ENCODE peak calls at places on chromosomes 1 and 21, in six cellular contexts. One of them, this sample, is unnamed.

GRCh38 chr1:169309178-169310166 is 58.1 kb downstream of the NME7 start:
- ATAC-seq in HepG2: no peak
- ATAC-seq in GM12878: peak; percentile 88
- ATAC-seq in HCT116: no peak
- ATAC-seq in upper lobe of left lung: peak; percentile 19
- ATAC-seq in K562: peak; percentile 95
- ATAC-seq in this sample: no peak

GRCh38 chr1:59271861-59272260 is 25.0 kb upstream of the FGGY start:
- ATAC-seq in upper lobe of left lung: no peak
- ATAC-seq in HCT116: no peak
- ATAC-seq in HepG2: no peak
- ATAC-seq in GM12878: peak; percentile 72
- ATAC-seq in K562: no peak
- ATAC-seq in this sample: no peak

GRCh38 chr21:30104246-30104645 is 62.4 kb downstream of the CLDN17 start:
- ATAC-seq in GM12878: no peak
- ATAC-seq in K562: no peak
- ATAC-seq in HepG2: no peak
- ATAC-seq in HCT116: no peak
- ATAC-seq in upper lobe of left lung: no peak
- ATAC-seq in this sample: no peak

GRCh38 chr1:50424045-50424939 is 1.0 kb upstream of the DMRTA2 start:
- ATAC-seq in HepG2: no peak
- ATAC-seq in upper lobe of left lung: no peak
- ATAC-seq in HCT116: no peak
- ATAC-seq in K562: no peak
- ATAC-seq in GM12878: peak; percentile 20
- ATAC-seq in this sample: no peak

GRCh38 chr1:213605732-213606131 is 382.0 kb upstream of the PROX1 start:
- ATAC-seq in upper lobe of left lung: no peak
- ATAC-seq in K562: peak; percentile 80
- ATAC-seq in HepG2: no peak
- ATAC-seq in HCT116: no peak
- ATAC-seq in GM12878: no peak
- ATAC-seq in this sample: no peak

GRCh38 chr1:31625561-31626272 is 8.2 kb downstream of the HCRTR1 start:
- ATAC-seq in upper lobe of left lung: no peak
- ATAC-seq in GM12878: no peak
- ATAC-seq in K562: no peak
- ATAC-seq in HepG2: no peak
- ATAC-seq in HCT116: peak; percentile 18
- ATAC-seq in this sample: no peak

GRCh38 chr1:34683616-34684015 is 71.2 kb upstream of the GJB5 start:
- ATAC-seq in upper lobe of left lung: no peak
- ATAC-seq in HepG2: no peak
- ATAC-seq in HCT116: no peak
- ATAC-seq in K562: no peak
- ATAC-seq in GM12878: no peak
- ATAC-seq in this sample: no peak

GRCh38 chr1:67382292-67382691 is 47.9 kb downstream of the SERBP1 start:
- ATAC-seq in HCT116: no peak
- ATAC-seq in upper lobe of left lung: no peak
- ATAC-seq in K562: no peak
- ATAC-seq in HepG2: no peak
- ATAC-seq in GM12878: no peak
- ATAC-seq in this sample: peak; percentile 78

GRCh38 chr1:185400057-185400456 is 83.0 kb upstream of the IVNS1ABP start:
- ATAC-seq in K562: peak; percentile 37
- ATAC-seq in HCT116: no peak
- ATAC-seq in GM12878: peak; percentile 40
- ATAC-seq in HepG2: peak; percentile 40
- ATAC-seq in upper lobe of left lung: peak; percentile 76
- ATAC-seq in this sample: no peak

GRCh38 chr1:88661188-88661587 is 22.9 kb upstream of the PKN2 start:
- ATAC-seq in HepG2: no peak
- ATAC-seq in HCT116: no peak
- ATAC-seq in upper lobe of left lung: no peak
- ATAC-seq in K562: peak; percentile 44
- ATAC-seq in GM12878: peak; percentile 12
- ATAC-seq in this sample: no peak

GRCh38 chr1:27152829-27153548 is 1.9 kb downstream of the SLC9A1 start:
- ATAC-seq in K562: no peak
- ATAC-seq in HepG2: no peak
- ATAC-seq in HCT116: no peak
- ATAC-seq in GM12878: peak; percentile 7
- ATAC-seq in upper lobe of left lung: no peak
- ATAC-seq in this sample: no peak

GRCh38 chr1:243525085-243525487 is 269.2 kb downstream of the SDCCAG8 start:
- ATAC-seq in GM12878: no peak
- ATAC-seq in K562: no peak
- ATAC-seq in HepG2: no peak
- ATAC-seq in HCT116: no peak
- ATAC-seq in upper lobe of left lung: no peak
- ATAC-seq in this sample: no peak

GRCh38 chr1:59214764-59215208 is 82.1 kb upstream of the FGGY start:
- ATAC-seq in K562: no peak
- ATAC-seq in GM12878: no peak
- ATAC-seq in HepG2: peak; percentile 90
- ATAC-seq in HCT116: no peak
- ATAC-seq in upper lobe of left lung: peak; percentile 38
- ATAC-seq in this sample: no peak

GRCh38 chr1:10429868-10430215 is 391 bp upstream of the CENPS start:
- ATAC-seq in upper lobe of left lung: no peak
- ATAC-seq in K562: no peak
- ATAC-seq in HepG2: no peak
- ATAC-seq in GM12878: no peak
- ATAC-seq in HCT116: no peak
- ATAC-seq in this sample: no peak

GRCh38 chr1:201555593-201555945 is 16.6 kb downstream of the NAV1 start:
- ATAC-seq in K562: no peak
- ATAC-seq in GM12878: no peak
- ATAC-seq in HCT116: no peak
- ATAC-seq in upper lobe of left lung: no peak
- ATAC-seq in HepG2: no peak
- ATAC-seq in this sample: no peak

GRCh38 chr1:16076003-16076870 is 2.8 kb upstream of the FAM131C start:
- ATAC-seq in GM12878: no peak
- ATAC-seq in upper lobe of left lung: peak; percentile 1
- ATAC-seq in HepG2: no peak
- ATAC-seq in K562: peak; percentile 45
- ATAC-seq in HCT116: peak; percentile 41
- ATAC-seq in this sample: no peak

GRCh38 chr1:17994046-17994445 is 113.6 kb upstream of the IGSF21 start:
- ATAC-seq in upper lobe of left lung: no peak
- ATAC-seq in GM12878: no peak
- ATAC-seq in HepG2: no peak
- ATAC-seq in K562: no peak
- ATAC-seq in HCT116: no peak
- ATAC-seq in this sample: no peak

DNA sequence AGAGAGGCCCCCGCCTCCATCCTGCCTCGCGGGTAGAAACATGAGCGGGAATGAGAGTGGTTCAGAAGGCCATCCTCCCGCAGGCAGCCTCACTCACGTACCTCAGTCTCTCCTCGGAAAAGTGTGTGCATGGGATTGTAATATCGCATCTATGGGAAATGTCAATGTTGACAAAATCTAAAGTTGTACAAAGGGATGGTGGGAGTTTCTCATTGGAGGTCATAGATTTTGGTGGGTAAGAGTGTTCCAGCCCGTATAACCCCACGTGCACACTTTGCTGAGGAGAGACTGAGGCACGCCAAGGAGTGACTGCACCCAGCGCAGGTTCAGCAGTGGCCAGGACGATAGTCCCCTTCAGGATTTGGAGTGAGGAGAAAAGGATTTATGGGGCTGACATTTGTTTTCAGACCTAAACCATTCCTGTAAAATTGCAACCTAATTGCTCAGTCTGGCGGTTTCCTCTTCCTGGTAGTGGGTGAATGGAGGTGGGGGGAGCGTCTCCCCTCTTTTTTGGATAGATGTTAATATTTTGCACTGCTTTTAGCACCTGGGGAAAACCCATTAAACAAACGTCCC is 59.6 kb downstream of the GALNT2 start:
- ATAC-seq in HepG2: no peak
- ATAC-seq in GM12878: no peak
- ATAC-seq in HCT116: no peak
- ATAC-seq in K562: peak; percentile 5
- ATAC-seq in upper lobe of left lung: no peak
- ATAC-seq in this sample: no peak
- TF ChIP-seq POLR2A in HepG2: no peak
- TF ChIP-seq POLR2A in GM12878: no peak
- TF ChIP-seq POLR2A in HCT116: no peak
- TF ChIP-seq POLR2A in K562: no peak
- TF ChIP-seq POLR2A in upper lobe of left lung: no peak
- TF ChIP-seq POLR2A in this sample: no peak

DNA sequence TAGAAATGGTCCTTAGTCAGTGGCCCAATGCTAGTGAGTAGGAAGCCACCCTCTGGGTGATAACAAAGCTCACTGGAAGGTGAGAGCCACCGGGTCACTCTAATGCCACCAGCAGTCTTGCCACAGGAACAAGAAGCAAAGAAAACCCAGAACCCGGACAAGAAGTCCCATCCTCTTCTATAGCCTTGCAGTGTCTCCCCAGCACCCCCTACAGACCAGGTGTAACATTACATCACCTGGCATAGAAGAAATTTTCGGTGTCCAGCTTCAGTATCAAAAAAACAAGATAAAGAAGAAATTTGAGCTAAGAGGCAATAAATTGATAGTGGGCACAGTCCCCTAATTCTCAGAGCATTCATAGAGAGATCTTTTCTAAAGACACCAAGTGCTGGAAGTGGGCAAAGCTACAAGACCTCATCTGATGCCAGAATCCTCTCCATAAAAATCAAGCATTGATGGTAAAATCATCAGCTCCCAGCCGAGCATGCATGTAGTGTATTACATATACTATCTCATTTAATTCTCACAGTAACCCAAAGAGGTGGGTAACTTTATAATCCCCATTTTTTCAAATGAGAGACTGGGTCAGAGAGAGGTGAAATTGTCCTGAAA is 491.0 kb downstream of the MATN1 start:
- ATAC-seq in K562: peak; percentile 80
- ATAC-seq in GM12878: no peak
- ATAC-seq in upper lobe of left lung: no peak
- ATAC-seq in HCT116: peak; percentile 89
- ATAC-seq in HepG2: no peak
- ATAC-seq in this sample: no peak
- TF ChIP-seq CTCF in K562: peak; percentile 79
- TF ChIP-seq CTCF in GM12878: peak; percentile 85
- TF ChIP-seq CTCF in upper lobe of left lung: peak; percentile 48
- TF ChIP-seq CTCF in HCT116: peak; percentile 93
- TF ChIP-seq CTCF in HepG2: peak; percentile 52
- TF ChIP-seq CTCF in this sample: no peak

DNA sequence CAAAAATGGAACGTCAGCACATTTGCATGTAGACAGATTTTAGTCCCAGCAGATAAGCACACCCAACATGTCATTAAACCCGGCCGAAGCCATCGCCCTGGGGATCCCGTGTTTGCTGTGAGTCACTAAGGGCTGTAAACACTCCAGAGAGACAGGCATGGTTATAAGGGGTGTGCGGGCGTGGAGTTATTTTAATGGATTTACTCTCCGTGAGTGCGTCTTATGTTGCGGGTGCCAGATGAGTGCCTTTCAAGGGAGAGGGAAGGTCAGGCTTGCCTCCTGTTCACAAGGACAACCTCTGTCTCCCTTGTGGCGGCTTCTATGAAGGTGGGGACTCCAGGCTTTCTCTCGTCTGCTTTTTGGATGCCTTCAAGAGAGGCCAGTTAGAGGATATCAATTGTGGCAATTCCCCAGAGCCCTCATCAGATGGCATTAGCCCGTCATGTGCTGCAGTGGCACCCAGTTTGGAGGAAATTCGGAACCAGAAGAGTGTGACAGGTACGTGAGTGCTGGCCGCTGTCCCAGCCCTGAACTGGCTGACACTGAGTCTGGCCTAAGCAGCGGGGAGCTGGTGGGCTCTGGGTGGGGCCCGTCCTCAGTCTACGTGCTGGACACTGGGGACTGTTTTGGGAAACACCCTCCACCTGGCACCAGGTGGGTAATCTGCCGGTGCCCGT is 223.9 kb upstream of the TMEM51 start:
- ATAC-seq in HepG2: no peak
- ATAC-seq in K562: peak; percentile 85
- ATAC-seq in upper lobe of left lung: peak; percentile 68
- ATAC-seq in HCT116: no peak
- ATAC-seq in GM12878: no peak
- ATAC-seq in this sample: no peak
- TF ChIP-seq POLR2AphosphoS5 in HepG2: no peak
- TF ChIP-seq POLR2AphosphoS5 in K562: no peak
- TF ChIP-seq POLR2AphosphoS5 in upper lobe of left lung: peak; percentile 42
- TF ChIP-seq POLR2AphosphoS5 in HCT116: no peak
- TF ChIP-seq POLR2AphosphoS5 in GM12878: no peak
- TF ChIP-seq POLR2AphosphoS5 in this sample: peak; percentile 8

GRCh38 chr1:228804640-228805413 is 69.5 kb downstream of the RHOU start:
- ATAC-seq in HCT116: no peak
- ATAC-seq in GM12878: peak; percentile 33
- ATAC-seq in K562: no peak
- ATAC-seq in upper lobe of left lung: peak; percentile 35
- ATAC-seq in HepG2: no peak
- ATAC-seq in this sample: no peak

GRCh38 chr1:228804173-228804572 is 68.9 kb downstream of the RHOU start:
- ATAC-seq in HCT116: no peak
- ATAC-seq in K562: no peak
- ATAC-seq in GM12878: no peak
- ATAC-seq in HepG2: no peak
- ATAC-seq in upper lobe of left lung: no peak
- ATAC-seq in this sample: no peak

GRCh38 chr1:228801068-228801467 is 65.8 kb downstream of the RHOU start:
- ATAC-seq in GM12878: no peak
- ATAC-seq in HepG2: peak; percentile 66
- ATAC-seq in K562: no peak
- ATAC-seq in HCT116: no peak
- ATAC-seq in upper lobe of left lung: no peak
- ATAC-seq in this sample: no peak

GRCh38 chr1:228803421-228803820 is 68.1 kb downstream of the RHOU start:
- ATAC-seq in K562: no peak
- ATAC-seq in GM12878: no peak
- ATAC-seq in upper lobe of left lung: no peak
- ATAC-seq in HCT116: no peak
- ATAC-seq in HepG2: peak; percentile 57
- ATAC-seq in this sample: no peak

DNA sequence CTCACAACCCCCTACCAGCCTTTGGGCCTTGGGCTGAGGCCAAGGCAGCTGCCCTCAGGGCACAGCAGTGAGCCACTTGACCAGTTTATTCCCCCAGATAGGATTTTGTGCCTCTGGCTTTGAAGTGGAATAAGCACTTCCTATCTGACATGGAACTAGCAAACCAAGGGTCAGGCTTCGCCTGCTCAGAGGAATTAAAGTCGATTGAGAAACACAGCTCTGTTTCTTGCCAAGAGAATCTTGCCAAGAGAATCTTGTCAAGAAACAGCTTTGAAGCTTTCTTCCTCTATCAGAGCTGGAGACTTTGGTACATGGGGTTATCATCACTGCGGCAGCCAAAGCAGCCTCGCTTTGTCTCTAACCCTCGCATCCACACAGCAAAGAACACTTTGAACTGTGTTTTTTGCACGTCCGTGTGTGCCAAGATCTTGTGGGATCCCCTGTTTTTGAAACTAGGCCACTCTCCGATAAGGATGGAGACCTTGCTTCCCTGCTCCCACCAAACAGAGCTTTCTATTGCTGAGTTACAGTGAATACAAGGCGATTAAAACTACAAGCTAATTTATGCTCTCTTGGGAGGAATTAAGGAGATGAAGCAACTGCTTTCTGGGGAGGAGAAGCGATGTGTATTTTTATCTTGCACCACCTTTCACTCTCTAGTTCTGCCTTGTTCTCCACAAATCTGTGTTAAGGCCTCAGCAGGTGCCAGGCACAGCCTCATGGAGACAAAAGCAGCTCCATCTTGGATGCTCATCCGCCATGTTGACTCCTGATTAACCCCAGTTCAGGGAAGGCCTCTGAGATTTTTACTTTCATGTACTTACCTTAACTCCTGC is 67.3 kb downstream of the RHOU start:
- ATAC-seq in upper lobe of left lung: peak; percentile 81
- ATAC-seq in HCT116: no peak
- ATAC-seq in K562: no peak
- ATAC-seq in HepG2: no peak
- ATAC-seq in GM12878: no peak
- ATAC-seq in this sample: peak; percentile 77
- TF ChIP-seq POLR2A in upper lobe of left lung: no peak
- TF ChIP-seq POLR2A in HCT116: no peak
- TF ChIP-seq POLR2A in K562: no peak
- TF ChIP-seq POLR2A in HepG2: no peak
- TF ChIP-seq POLR2A in GM12878: no peak
- TF ChIP-seq POLR2A in this sample: no peak